ENCODE peak calls at places on chromosomes 6 and 20, in ten cellular contexts. T is spleen; U is AG04450; A is cardiac muscle cell; R is fibroblast of lung; S is DND-41; I is CD8-positive, alpha-beta T cell; D is OCI-LY7; M is ovary; O is breast epithelium. C is an unnamed sample.
A peak's percentile ranks its signal among the peaks of the same experiment; 100 is the strongest.

GRCh38 chr20:50712771-50713676 is 18.4 kb upstream of the PARD6B start:
- DNase-seq in T (no peak), U (no peak), A (no peak), R (no peak), S (no peak), I (no peak), D (no peak), M (no peak), O (no peak), C (no peak)

GRCh38 chr6:116016846-116017545 is 43.7 kb downstream of the FRK start:
- DNase-seq in T (no peak), U (peak; percentile 46), A (no peak), R (no peak), S (no peak), I (no peak), D (no peak), M (no peak), O (no peak), C (no peak)

GRCh38 chr6:35300848-35301247 is 3.2 kb downstream of the DEF6 start:
- DNase-seq in T (peak; percentile 85), U (no peak), A (no peak), R (no peak), S (peak; percentile 66), I (peak; percentile 74), D (no peak), M (no peak), O (no peak), C (no peak)

GRCh38 chr20:13929836-13930235 is 60.6 kb downstream of the SEL1L2 start:
- DNase-seq in T (no peak), U (no peak), A (no peak), R (no peak), S (no peak), I (no peak), D (no peak), M (no peak), O (no peak), C (no peak)

GRCh38 chr6:112443118-112443641 is 96.0 kb downstream of the RFPL4B start:
- DNase-seq in T (no peak), U (no peak), A (peak; percentile 18), R (peak; percentile 36), S (no peak), I (no peak), D (no peak), M (no peak), O (no peak), C (no peak)

GRCh38 chr6:103122766-103123601 is 1729.5 kb downstream of the GRIK2 start:
- DNase-seq in T (no peak), U (no peak), A (peak; percentile 90), R (peak; percentile 29), S (peak; percentile 37), I (no peak), D (peak; percentile 72), M (no peak), O (peak; percentile 65), C (peak; percentile 31)

GRCh38 chr6:127342946-127343752 is at the start of gene ECHDC1:
- DNase-seq in T (peak; percentile 93), U (peak; percentile 20), A (peak; percentile 81), R (peak; percentile 75), S (peak; percentile 84), I (peak; percentile 80), D (peak; percentile 76), M (peak; percentile 65), O (peak; percentile 61), C (peak; percentile 65)

GRCh38 chr20:1441133-1441532 is 25.5 kb downstream of the NSFL1C start:
- DNase-seq in T (no peak), U (no peak), A (no peak), R (no peak), S (no peak), I (no peak), D (no peak), M (no peak), O (no peak), C (no peak)

GRCh38 chr6:145892026-145892425 is 72.1 kb downstream of the SHPRH start:
- DNase-seq in T (no peak), U (no peak), A (no peak), R (no peak), S (no peak), I (no peak), D (no peak), M (no peak), O (no peak), C (no peak)

GRCh38 chr20:24630486-24631172 is 161.2 kb downstream of the SYNDIG1 start:
- DNase-seq in T (no peak), U (no peak), A (no peak), R (no peak), S (no peak), I (peak; percentile 21), D (no peak), M (no peak), O (no peak), C (no peak)

GRCh38 chr6:80170433-80170832 is 64.0 kb downstream of the BCKDHB start:
- DNase-seq in T (no peak), U (no peak), A (no peak), R (no peak), S (no peak), I (no peak), D (no peak), M (no peak), O (no peak), C (no peak)

GRCh38 chr6:111011360-111012142 is 29.7 kb downstream of the RPF2 start:
- DNase-seq in T (no peak), U (peak; percentile 11), A (peak; percentile 59), R (peak; percentile 33), S (peak; percentile 14), I (no peak), D (peak; percentile 40), M (no peak), O (no peak), C (no peak)

GRCh38 chr20:47936612-47937011 is 151.3 kb upstream of the SULF2 start:
- DNase-seq in T (no peak), U (no peak), A (no peak), R (no peak), S (no peak), I (no peak), D (no peak), M (no peak), O (no peak), C (no peak)
- H3K27ac ChIP-seq in T (no peak overlapping the region), U (no peak overlapping the region), A (no peak overlapping the region), R (no peak overlapping the region), S (no peak overlapping the region), I (no peak overlapping the region), D (no peak overlapping the region), M (no peak overlapping the region), O (no peak overlapping the region), C (no peak overlapping the region)

GRCh38 chr6:148415511-148416286 is 73.1 kb downstream of the SASH1 start:
- DNase-seq in T (no peak), U (no peak), A (no peak), R (no peak), S (no peak), I (no peak), D (no peak), M (no peak), O (no peak), C (no peak)

GRCh38 chr6:148416309-148416965 is 73.8 kb downstream of the SASH1 start:
- DNase-seq in T (no peak), U (no peak), A (peak; percentile 6), R (no peak), S (no peak), I (no peak), D (no peak), M (no peak), O (no peak), C (no peak)

GRCh38 chr6:148413321-148414094 is 70.9 kb downstream of the SASH1 start:
- DNase-seq in T (no peak), U (no peak), A (no peak), R (no peak), S (no peak), I (no peak), D (no peak), M (no peak), O (no peak), C (no peak)

GRCh38 chr6:148417045-148417444 is 74.4 kb downstream of the SASH1 start:
- DNase-seq in T (no peak), U (no peak), A (no peak), R (no peak), S (no peak), I (no peak), D (no peak), M (no peak), O (no peak), C (no peak)

DNA sequence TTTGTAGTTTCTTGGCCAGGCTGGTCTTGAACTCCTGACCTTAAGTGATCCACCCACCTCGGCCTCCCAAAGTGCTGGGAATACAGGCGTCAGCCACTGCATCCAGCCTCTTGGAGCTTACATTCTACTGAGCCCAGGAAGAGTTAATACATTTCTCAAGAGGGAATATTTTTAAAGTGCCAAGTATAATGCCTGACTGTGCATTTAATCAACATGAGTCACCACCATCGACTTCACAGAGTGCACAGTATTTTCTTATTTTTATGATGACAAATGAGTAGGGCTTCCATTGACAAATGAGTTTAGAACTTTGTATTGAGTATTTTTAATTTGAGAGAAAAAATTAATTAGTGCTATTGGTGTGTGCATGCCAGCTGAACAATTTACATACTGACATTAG is 72.2 kb downstream of the SASH1 start:
- DNase-seq in T (no peak), U (no peak), A (no peak), R (peak; percentile 88), S (no peak), I (no peak), D (no peak), M (no peak), O (no peak), C (no peak)
- H3K4me3 ChIP-seq in T (no peak overlapping the region), U (no peak overlapping the region), A (no peak overlapping the region), R (no peak overlapping the region), S (no peak overlapping the region), I (no peak overlapping the region), D (no peak overlapping the region), M (no peak overlapping the region), O (no peak overlapping the region), C (no peak overlapping the region)

GRCh38 chr6:150685860-150686259 is 86.2 kb downstream of the PLEKHG1 start:
- DNase-seq in T (peak; percentile 88), U (no peak), A (no peak), R (no peak), S (peak; percentile 30), I (no peak), D (peak; percentile 80), M (no peak), O (no peak), C (no peak)
- TF ChIP-seq CTCF in T (peak; percentile 76), U (peak; percentile 53), A (peak; percentile 45), R (peak; percentile 27), S (peak; percentile 79), I (peak; percentile 33), D (peak; percentile 99), M (no peak), O (no peak), C (peak; percentile 48)

GRCh38 chr6:32842021-32842650 is 1.7 kb downstream of the PSMB8 start:
- DNase-seq in T (no peak), U (no peak), A (no peak), R (no peak), S (no peak), I (no peak), D (no peak), M (no peak), O (no peak), C (no peak)
- H3K27ac ChIP-seq in T (peak overlapping the region; percentile 14), U (no peak overlapping the region), A (no peak overlapping the region), R (no peak overlapping the region), S (peak overlapping the region; percentile 99), I (peak overlapping the region; percentile 96), D (no peak overlapping the region), M (no peak overlapping the region), O (peak overlapping the region; percentile 97), C (no peak overlapping the region)

GRCh38 chr6:51386347-51386836 is 567.7 kb downstream of the TFAP2B start:
- DNase-seq in T (no peak), U (no peak), A (no peak), R (no peak), S (no peak), I (no peak), D (no peak), M (no peak), O (no peak), C (no peak)
- H3K4me3 ChIP-seq in T (no peak overlapping the region), U (no peak overlapping the region), A (no peak overlapping the region), R (no peak overlapping the region), S (no peak overlapping the region), I (no peak overlapping the region), D (no peak overlapping the region), M (no peak overlapping the region), O (no peak overlapping the region), C (no peak overlapping the region)

C was measured in dorsolateral prefrontal cortex.